ENCODE peak calls at places on chromosomes 1 and 21, in six cellular contexts. N, O, Y, S, F and W are unnamed samples.

GRCh38 chr1:55816456-55816794 is 601.3 kb upstream of the USP24 start:
- DNase-seq in O (no peak), F (no peak), Y (no peak), N (peak), S (no peak), W (peak)

GRCh38 chr21:45698493-45698947 is 55.0 kb downstream of the PCBP3 start:
- DNase-seq in N (peak), S (no peak), F (peak), Y (no peak), O (no peak), W (peak)

GRCh38 chr1:177063648-177064047 is 100.9 kb downstream of the ASTN1 start:
- DNase-seq in Y (no peak), O (no peak), N (no peak), S (no peak), F (no peak), W (no peak)

GRCh38 chr1:78038071-78038470 is 7.7 kb upstream of the GIPC2 start:
- DNase-seq in F (no peak), Y (no peak), N (peak), S (no peak), O (no peak), W (peak)

GRCh38 chr1:99943238-99943794 is 26.5 kb upstream of the SLC35A3 start:
- DNase-seq in S (no peak), O (no peak), F (no peak), Y (no peak), N (peak), W (peak)

GRCh38 chr1:194341587-194341986 is 1155.2 kb upstream of the B3GALT2 start:
- DNase-seq in S (no peak), F (no peak), O (no peak), Y (no peak), N (peak), W (no peak)

GRCh38 chr1:7329868-7330615 is 441.1 kb upstream of the VAMP3 start:
- DNase-seq in Y (no peak), S (no peak), F (no peak), O (peak), N (no peak), W (no peak)

GRCh38 chr21:42496839-42497202 is 797 bp upstream of the RSPH1 start:
- DNase-seq in S (no peak), Y (no peak), O (peak), N (no peak), F (no peak), W (no peak)

GRCh38 chr21:37784591-37785318 is 131.5 kb downstream of the KCNJ6 start:
- DNase-seq in N (no peak), Y (no peak), O (no peak), F (no peak), S (no peak), W (no peak)

GRCh38 chr1:83818916-83819315 is 180.0 kb downstream of the TTLL7 start:
- DNase-seq in Y (no peak), O (no peak), F (peak), N (peak), S (no peak), W (peak)

GRCh38 chr1:193697105-193697762 is 510.8 kb upstream of the B3GALT2 start:
- DNase-seq in F (no peak), Y (no peak), O (peak), N (no peak), S (no peak), W (no peak)

GRCh38 chr21:15221799-15222386 is 157.1 kb upstream of the NRIP1 start:
- DNase-seq in S (peak), F (peak), N (peak), O (peak), Y (peak), W (peak)

GRCh38 chr1:154774175-154774855 is 95.8 kb downstream of the KCNN3 start:
- DNase-seq in O (no peak), Y (no peak), F (no peak), S (no peak), N (no peak), W (no peak)

GRCh38 chr1:3598051-3598471 is 13.2 kb downstream of the MEGF6 start:
- DNase-seq in S (no peak), N (no peak), Y (no peak), O (peak), F (no peak), W (no peak)

GRCh38 chr1:1183833-1184775 is 10.4 kb downstream of the TTLL10 start:
- DNase-seq in Y (no peak), F (no peak), S (no peak), O (peak), N (no peak), W (no peak)

GRCh38 chr1:7552402-7552801 is 218.7 kb upstream of the VAMP3 start:
- DNase-seq in N (peak), F (no peak), S (no peak), O (no peak), Y (no peak), W (peak)

GRCh38 chr1:40141878-40142535 is 19.2 kb upstream of the RLF start:
- DNase-seq in O (no peak), S (no peak), Y (no peak), F (no peak), N (peak), W (no peak)

GRCh38 chr1:117846674-117847425 is 82.6 kb downstream of the GDAP2 start:
- DNase-seq in Y (no peak), O (no peak), N (no peak), F (no peak), S (no peak), W (no peak)

GRCh38 chr1:162016616-162017015 is 7.1 kb downstream of the OLFML2B start:
- DNase-seq in S (no peak), O (no peak), F (no peak), N (no peak), Y (no peak), W (no peak)

GRCh38 chr1:207581496-207582168 is 63.3 kb upstream of the CR1L start:
- DNase-seq in Y (no peak), N (no peak), S (no peak), F (no peak), O (no peak), W (no peak)

GRCh38 chr1:108889706-108890105 is 12.9 kb downstream of the GPSM2 start:
- DNase-seq in S (no peak), Y (no peak), N (no peak), O (no peak), F (no peak), W (no peak)

GRCh38 chr1:157090196-157090647 is 9.4 kb downstream of the ETV3L start:
- DNase-seq in S (peak), O (peak), F (peak), Y (peak), N (peak), W (peak)

GRCh38 chr1:92953491-92953890 is 7.8 kb downstream of the DIPK1A start:
- DNase-seq in N (no peak), Y (no peak), F (no peak), S (no peak), O (no peak), W (no peak)

GRCh38 chr1:51966559-51966958 is 23.9 kb downstream of the RAB3B start:
- DNase-seq in S (no peak), F (no peak), N (no peak), O (no peak), Y (no peak), W (no peak)

GRCh38 chr1:48532976-48533375 is 61.0 kb upstream of the SPATA6 start:
- DNase-seq in O (no peak), S (no peak), Y (no peak), N (no peak), F (no peak), W (no peak)
- H3K14ac ChIP-seq in O (no peak), S (no peak), Y (no peak), N (no peak), F (no peak), W (no peak)

GRCh38 chr1:25848531-25848930 is 10.7 kb downstream of the AUNIP start:
- DNase-seq in S (no peak), O (no peak), N (peak), F (no peak), Y (no peak), W (no peak)

GRCh38 chr1:25845664-25846063 is 13.6 kb downstream of the AUNIP start:
- DNase-seq in Y (no peak), S (no peak), O (no peak), F (no peak), N (no peak), W (no peak)

GRCh38 chr1:25843483-25843882 is 15.8 kb downstream of the AUNIP start:
- DNase-seq in F (no peak), S (no peak), N (no peak), Y (no peak), O (no peak), W (no peak)

GRCh38 chr1:25847929-25848328 is 11.3 kb downstream of the AUNIP start:
- DNase-seq in O (no peak), S (no peak), N (no peak), Y (no peak), F (no peak), W (no peak)

GRCh38 chr1:25844485-25845337 is 14.5 kb downstream of the AUNIP start:
- DNase-seq in O (no peak), F (no peak), Y (no peak), N (peak), S (no peak), W (no peak)
- H3K14ac ChIP-seq in O (no peak), F (no peak), Y (no peak), N (no peak), S (no peak), W (no peak)

GRCh38 chr1:36523230-36523495 is 40.5 kb upstream of the CSF3R start:
- DNase-seq in S (no peak), O (no peak), F (no peak), N (no peak), Y (no peak), W (no peak)

GRCh38 chr1:36525166-36525565 is 42.5 kb upstream of the CSF3R start:
- DNase-seq in S (no peak), O (no peak), Y (no peak), F (no peak), N (no peak), W (no peak)

GRCh38 chr1:36522461-36523229 is 39.9 kb upstream of the CSF3R start:
- DNase-seq in F (no peak), Y (no peak), N (no peak), S (no peak), O (no peak), W (no peak)

GRCh38 chr1:36524359-36525062 is 41.8 kb upstream of the CSF3R start:
- DNase-seq in N (no peak), Y (no peak), O (no peak), F (no peak), S (no peak), W (no peak)

DNA sequence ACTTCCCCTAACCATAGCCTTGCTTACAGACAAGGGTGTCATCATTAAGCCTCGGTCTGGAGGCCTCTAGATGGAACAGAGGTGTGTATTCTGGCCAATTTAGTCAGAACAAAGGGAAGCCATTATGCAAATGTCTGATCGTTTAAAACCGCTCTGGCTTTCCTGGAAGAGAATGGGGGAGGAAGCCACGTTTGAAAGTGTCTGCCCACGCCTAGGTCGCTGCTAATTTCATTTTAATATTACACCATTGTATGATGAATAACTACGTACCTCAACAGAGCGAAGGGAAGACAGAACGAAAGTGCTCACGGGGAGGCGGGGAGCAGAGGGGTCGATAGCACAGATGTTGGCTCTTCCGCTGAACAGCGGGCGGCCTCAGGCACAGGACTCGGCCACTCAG is 41.1 kb upstream of the CSF3R start:
- DNase-seq in S (no peak), O (no peak), F (no peak), N (no peak), Y (no peak), W (no peak)
- H3K14ac ChIP-seq in S (no peak), O (no peak), F (no peak), N (no peak), Y (no peak), W (no peak)

GRCh38 chr1:203447147-203447546 is 28.5 kb upstream of the PRELP start:
- DNase-seq in O (no peak), Y (no peak), N (no peak), S (no peak), F (no peak), W (no peak)
- H3K14ac ChIP-seq in O (no peak), Y (no peak), N (no peak), S (no peak), F (no peak), W (no peak)

DNA sequence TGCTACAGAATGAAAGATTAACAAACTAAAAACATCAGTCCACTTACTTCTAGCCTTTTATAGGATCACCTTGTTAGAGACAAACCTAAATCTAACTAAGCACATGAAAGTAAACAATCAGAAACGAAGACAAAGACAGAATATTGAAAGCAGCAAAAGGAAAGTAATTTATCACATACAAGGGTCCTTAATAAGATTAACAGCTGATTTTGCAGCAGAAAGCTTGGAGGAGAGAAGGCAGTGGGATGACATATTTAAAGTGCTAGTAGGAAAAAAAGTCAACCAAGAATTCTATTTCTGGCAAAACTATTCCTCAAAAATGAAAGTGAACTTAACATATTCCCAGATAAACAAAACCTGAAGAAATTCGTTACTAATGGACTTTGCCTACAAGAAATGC is 286.4 kb downstream of the RWDD3 start:
- DNase-seq in S (no peak), N (no peak), Y (no peak), F (no peak), O (no peak), W (no peak)
- H3K14ac ChIP-seq in S (no peak), N (no peak), Y (no peak), F (no peak), O (no peak), W (no peak)